ENCODE peak calls at places on chromosome 19, in five cellular contexts. P is A549, N is ovary, A is upper lobe of left lung, E is K562. Y is an unnamed sample.

GRCh38 chr19:5324947-5325346 is 15.7 kb downstream of the PTPRS start:
- DNase-seq in E (no peak), A (no peak), P (no peak), N (no peak), Y (no peak)

GRCh38 chr19:13100031-13100588 is 2.5 kb downstream of the LYL1 start:
- DNase-seq in P (no peak), A (peak; percentile 31), N (no peak), E (no peak), Y (no peak)

GRCh38 chr19:14023404-14024235 is 4.3 kb upstream of the RLN3 start:
- DNase-seq in N (no peak), E (peak; percentile 76), P (peak; percentile 58), A (peak; percentile 58), Y (peak; percentile 58)

GRCh38 chr19:39397360-39398296 is 6.5 kb downstream of the MED29 start:
- DNase-seq in P (peak; percentile 99), E (peak; percentile 92), A (peak; percentile 94), N (peak; percentile 93), Y (peak; percentile 96)

GRCh38 chr19:33416307-33417215 is 43.1 kb downstream of the CEBPG start:
- DNase-seq in P (peak; percentile 99), N (peak; percentile 69), E (peak; percentile 84), A (peak; percentile 64), Y (peak; percentile 75)

GRCh38 chr19:40341601-40342482 is 6.4 kb downstream of the C19orf47 start:
- DNase-seq in A (peak; percentile 78), N (no peak), E (no peak), P (no peak), Y (no peak)

GRCh38 chr19:28436320-28436719 is 776.6 kb downstream of the UQCRFS1 start:
- DNase-seq in P (no peak), A (no peak), N (no peak), E (no peak), Y (no peak)

GRCh38 chr19:12994701-12995595 is at the start of gene NFIX:
- DNase-seq in A (peak; percentile 62), E (peak; percentile 73), N (peak; percentile 85), P (no peak), Y (peak; percentile 78)

GRCh38 chr19:9995079-9995478 is 15.2 kb downstream of the COL5A3 start:
- DNase-seq in N (no peak), A (no peak), E (no peak), P (no peak), Y (no peak)

GRCh38 chr19:21912654-21913053 is 76.7 kb upstream of the ZNF43 start:
- DNase-seq in E (peak; percentile 10), N (no peak), P (no peak), A (no peak), Y (no peak)
- H3K27ac ChIP-seq in E (no peak overlapping the region), N (no peak overlapping the region), P (no peak overlapping the region), A (no peak overlapping the region), Y (no peak overlapping the region)

GRCh38 chr19:42349378-42350107 is 24.1 kb downstream of the MEGF8 start:
- DNase-seq in P (no peak), N (no peak), A (no peak), E (no peak), Y (no peak)

GRCh38 chr19:42348211-42348610 is 22.8 kb downstream of the MEGF8 start:
- DNase-seq in N (no peak), A (no peak), P (no peak), E (no peak), Y (no peak)

GRCh38 chr19:42351079-42351735 is 25.8 kb downstream of the MEGF8 start:
- DNase-seq in E (no peak), N (no peak), P (no peak), A (no peak), Y (no peak)

GRCh38 chr19:42352216-42352892 is 26.9 kb downstream of the MEGF8 start:
- DNase-seq in A (no peak), P (no peak), E (peak; percentile 26), N (no peak), Y (no peak)

GRCh38 chr19:42350417-42350816 is 25.0 kb downstream of the MEGF8 start:
- DNase-seq in N (no peak), E (no peak), A (no peak), P (no peak), Y (no peak)
- TF ChIP-seq EP300 in N (no peak), E (no peak), A (no peak), P (no peak), Y (no peak)

DNA sequence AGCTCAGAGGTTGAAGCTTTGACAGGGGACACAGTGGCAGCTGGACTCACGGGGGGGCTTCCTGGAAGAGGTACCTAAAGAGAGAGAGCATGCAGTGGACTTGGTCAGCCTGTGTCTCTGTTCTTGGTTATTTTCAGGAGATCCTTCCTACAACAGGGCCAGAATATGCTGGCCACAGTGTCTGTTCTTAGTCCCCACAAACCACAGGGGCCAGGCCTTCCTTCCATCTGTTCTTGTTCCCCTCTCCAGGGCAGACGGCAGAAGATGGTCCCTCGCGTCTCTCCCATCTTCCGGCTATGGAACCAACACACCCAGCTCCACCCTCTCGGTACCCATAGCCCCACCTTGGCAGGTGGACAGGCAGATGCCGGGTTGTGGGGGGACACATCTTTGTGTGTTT is 24.8 kb downstream of the MAST3 start:
- DNase-seq in E (no peak), P (no peak), A (no peak), N (no peak), Y (no peak)
- H3K27ac ChIP-seq in E (no peak overlapping the region), P (no peak overlapping the region), A (no peak overlapping the region), N (no peak overlapping the region), Y (no peak overlapping the region)

GRCh38 chr19:4120531-4120930 is 3.4 kb downstream of the MAP2K2 start:
- DNase-seq in P (no peak), N (no peak), E (no peak), A (no peak), Y (no peak)
- TF ChIP-seq EP300 in P (no peak), N (no peak), E (no peak), A (no peak), Y (no peak)

GRCh38 chr19:19475845-19476828 is 39.2 kb downstream of the TSSK6 start:
- DNase-seq in E (peak; percentile 48), N (no peak), P (peak; percentile 21), A (no peak), Y (no peak)
- H3K27ac ChIP-seq in E (peak overlapping the region; percentile 3), N (no peak overlapping the region), P (no peak overlapping the region), A (peak overlapping the region; percentile 12), Y (no peak overlapping the region)

GRCh38 chr19:4181053-4181508 is 1.3 kb downstream of the SIRT6 start:
- DNase-seq in A (no peak), E (peak; percentile 73), N (no peak), P (no peak), Y (no peak)

GRCh38 chr19:4183967-4184717 is 1.7 kb downstream of the ANKRD24 start:
- DNase-seq in A (no peak), E (no peak), N (no peak), P (no peak), Y (no peak)

GRCh38 chr19:4184718-4185352 is 2.3 kb downstream of the ANKRD24 start:
- DNase-seq in P (no peak), A (no peak), N (no peak), E (no peak), Y (no peak)

GRCh38 chr19:4185413-4186086 is 3.1 kb downstream of the ANKRD24 start:
- DNase-seq in E (no peak), A (no peak), P (no peak), N (no peak), Y (no peak)

GRCh38 chr19:4182082-4182926 is at the start of the genes ANKRD24 and SIRT6:
- DNase-seq in P (peak; percentile 94), A (peak; percentile 96), N (peak; percentile 96), E (peak; percentile 99), Y (peak; percentile 97)
- TF ChIP-seq EP300 in P (no peak), A (no peak), N (no peak), E (peak; percentile 68), Y (no peak)